ENCODE peak calls at places on chromosomes 13 and 19, in four cellular contexts. K is mucosa of gallbladder; Y is HS-5; U is activated CD8-positive, alpha-beta T cell treated with anti-CD3 and anti-CD28 coated beads, Interleukin-2, amount 10 ng/mL, durations not matched to agents 7 days and 5 days. J is an unnamed sample.

GRCh38 chr19:15025237-15025636 is 24.0 kb upstream of the CASP14 start:
- DNase-seq in K (no peak), Y (no peak), U (no peak), J (peak)

GRCh38 chr19:16527971-16528521 is 14.2 kb downstream of the CHERP start:
- DNase-seq in K (no peak), Y (no peak), U (peak), J (peak)

GRCh38 chr13:112849500-112849899 is 119.5 kb upstream of the MCF2L start:
- DNase-seq in K (no peak), Y (no peak), U (no peak), J (no peak)

GRCh38 chr13:49716615-49717014 is 25.3 kb upstream of the EBPL start:
- DNase-seq in K (no peak), Y (no peak), U (no peak), J (no peak)

GRCh38 chr13:19658192-19658591 is 24.7 kb downstream of the MPHOSPH8 start:
- DNase-seq in K (no peak), Y (no peak), U (no peak), J (no peak)

GRCh38 chr13:36432106-36432544 is at the start of gene CCNA1:
- DNase-seq in K (no peak), Y (no peak), U (peak), J (no peak)

GRCh38 chr13:37587236-37587635 is 11.3 kb downstream of the POSTN start:
- DNase-seq in K (no peak), Y (no peak), U (no peak), J (no peak)

GRCh38 chr19:4930664-4931063 is 21.4 kb downstream of the UHRF1 start:
- DNase-seq in K (no peak), Y (no peak), U (no peak), J (no peak)

GRCh38 chr19:38442736-38443135 is 9.2 kb downstream of the RYR1 start:
- DNase-seq in K (no peak), Y (no peak), U (no peak), J (no peak)

GRCh38 chr13:75762066-75762937 is 126.2 kb downstream of the LMO7 start:
- DNase-seq in K (no peak), Y (no peak), U (peak), J (no peak)

GRCh38 chr13:111213964-111214726 is 99.0 kb downstream of the ARHGEF7 start:
- DNase-seq in K (peak), Y (no peak), U (no peak), J (no peak)

GRCh38 chr19:52700673-52701072 is 34.2 kb downstream of the ZNF611 start:
- DNase-seq in K (no peak), Y (no peak), U (no peak), J (no peak)

GRCh38 chr19:41991025-41991424 is 3.0 kb downstream of the ATP1A3 start:
- DNase-seq in K (no peak), Y (no peak), U (no peak), J (no peak)

GRCh38 chr13:80036845-80037504 is 304.0 kb downstream of the SPRY2 start:
- DNase-seq in K (peak), Y (no peak), U (no peak), J (no peak)

GRCh38 chr19:48403606-48404005 is 10.1 kb downstream of the GRIN2D start:
- DNase-seq in K (peak), Y (no peak), U (peak), J (peak)

GRCh38 chr13:88189724-88190123 is 518.6 kb downstream of the SLITRK5 start:
- DNase-seq in K (no peak), Y (no peak), U (no peak), J (no peak)

GRCh38 chr13:65901723-65902122 is 1328.4 kb downstream of the PCDH9 start:
- DNase-seq in K (no peak), Y (no peak), U (no peak), J (no peak)

GRCh38 chr19:29672933-29673336 is 7.7 kb downstream of the PLEKHF1 start:
- DNase-seq in K (no peak), Y (no peak), U (peak), J (peak)

GRCh38 chr19:35585844-35586243 is at the start of gene PMIS2:
- DNase-seq in K (no peak), Y (no peak), U (no peak), J (peak)

GRCh38 chr19:47315125-47315821 is 5.6 kb downstream of the C5AR1 start:
- DNase-seq in K (peak), Y (peak), U (no peak), J (no peak)

GRCh38 chr19:15241259-15241658 is 9.0 kb upstream of the EPHX3 start:
- DNase-seq in K (no peak), Y (no peak), U (no peak), J (no peak)

GRCh38 chr19:2150794-2151338 is 500 bp downstream of the AP3D1 start:
- DNase-seq in K (no peak), Y (no peak), U (peak), J (no peak)

GRCh38 chr13:109963384-109963783 is 177.0 kb upstream of the IRS2 start:
- DNase-seq in K (no peak), Y (no peak), U (no peak), J (no peak)

GRCh38 chr13:79662882-79663281 is 181.9 kb downstream of the NDFIP2 start:
- DNase-seq in K (peak), Y (no peak), U (no peak), J (no peak)

J was measured in DND-41.